ENCODE peak calls at places on chromosomes 4 and X, in seven cellular contexts. L is dorsolateral prefrontal cortex, O is tibial nerve, U is heart left ventricle, K is colonic mucosa, T is astrocyte, I is HL-60. B is an unnamed sample.

GRCh38 chrX:43876680-43877079 is 5.6 kb downstream of the MAOB start:
- DNase-seq in K (no peak), I (no peak), O (no peak), T (no peak), L (no peak), U (no peak), B (no peak)

GRCh38 chr4:112031712-112032328 is 113.4 kb upstream of the FAM241A start:
- DNase-seq in U (no peak), T (peak; percentile 31), I (peak; percentile 9), L (no peak), K (peak; percentile 26), O (peak; percentile 40), B (peak; percentile 15)

GRCh38 chr4:29770627-29771026 is 949.5 kb upstream of the PCDH7 start:
- DNase-seq in L (no peak), T (no peak), I (no peak), K (no peak), O (no peak), U (no peak), B (no peak)

GRCh38 chr4:164337219-164337944 is 416.5 kb upstream of the SMIM31 start:
- DNase-seq in I (no peak), O (no peak), U (no peak), L (no peak), K (no peak), T (no peak), B (no peak)

GRCh38 chrX:41491267-41492004 is 44.3 kb downstream of the NYX start:
- DNase-seq in O (no peak), K (no peak), I (no peak), U (no peak), T (peak; percentile 96), L (no peak), B (no peak)

GRCh38 chr4:2484993-2485392 is 16.1 kb downstream of the RNF4 start:
- DNase-seq in I (peak; percentile 97), O (peak; percentile 61), U (peak; percentile 89), L (peak; percentile 35), T (no peak), K (peak; percentile 81), B (peak; percentile 58)

GRCh38 chr4:159355456-159355855 is 252.6 kb downstream of the RAPGEF2 start:
- DNase-seq in U (no peak), L (no peak), O (no peak), T (no peak), I (no peak), K (no peak), B (no peak)

GRCh38 chr4:4726051-4726450 is 133.4 kb upstream of the MSX1 start:
- DNase-seq in K (no peak), L (no peak), I (no peak), O (no peak), U (no peak), T (no peak), B (no peak)

GRCh38 chr4:1532549-1533395 is 126.5 kb upstream of the NKX1-1 start:
- DNase-seq in O (no peak), L (no peak), U (peak; percentile 25), I (no peak), K (no peak), T (no peak), B (no peak)

GRCh38 chrX:86460760-86461159 is 312.5 kb downstream of the DACH2 start:
- DNase-seq in O (no peak), K (no peak), T (no peak), L (no peak), U (no peak), I (no peak), B (no peak)

GRCh38 chr4:82044141-82044993 is 329.4 kb downstream of the HNRNPD start:
- DNase-seq in K (peak; percentile 40), U (peak; percentile 35), L (peak; percentile 72), I (peak; percentile 25), T (peak; percentile 14), O (peak; percentile 14), B (peak; percentile 85)

GRCh38 chr4:87232241-87232640 is 11.8 kb upstream of the KLHL8 start:
- DNase-seq in L (no peak), I (no peak), T (no peak), K (no peak), U (no peak), O (no peak), B (no peak)

GRCh38 chrX:42837092-42837726 is 59.2 kb upstream of the PPP1R2C start:
- DNase-seq in O (no peak), T (no peak), K (no peak), U (no peak), L (no peak), I (no peak), B (no peak)

GRCh38 chr4:1399508-1400190 is 6.6 kb downstream of the NKX1-1 start:
- DNase-seq in L (no peak), T (no peak), I (no peak), O (no peak), U (no peak), K (no peak), B (no peak)

GRCh38 chr4:124262211-124263179 is 450.0 kb downstream of the ANKRD50 start:
- DNase-seq in L (peak; percentile 37), I (peak; percentile 62), O (peak; percentile 82), U (peak; percentile 36), K (peak; percentile 63), T (peak; percentile 66), B (no peak)

GRCh38 chr4:173436866-173437265 is 38.0 kb upstream of the SCRG1 start:
- DNase-seq in T (peak; percentile 27), O (no peak), U (no peak), I (no peak), L (no peak), K (no peak), B (no peak)

GRCh38 chrX:50812995-50813842 is 775 bp downstream of the SHROOM4 start:
- DNase-seq in L (peak; percentile 5), O (no peak), I (peak; percentile 3), K (peak; percentile 27), U (peak; percentile 53), T (peak; percentile 41), B (peak; percentile 23)

GRCh38 chr4:142762280-142762679 is 83.8 kb downstream of the INPP4B start:
- DNase-seq in K (no peak), I (no peak), O (no peak), U (no peak), T (no peak), L (no peak), B (no peak)

GRCh38 chr4:65592089-65592488 is 78.2 kb downstream of the EPHA5 start:
- DNase-seq in I (no peak), U (no peak), K (no peak), O (no peak), L (no peak), T (no peak), B (no peak)

GRCh38 chrX:148609766-148610698 is 109.6 kb downstream of the AFF2 start:
- DNase-seq in K (no peak), I (peak; percentile 58), O (no peak), U (no peak), L (no peak), T (no peak), B (no peak)

GRCh38 chr4:142354794-142355416 is 491.2 kb downstream of the INPP4B start:
- DNase-seq in L (no peak), U (no peak), I (no peak), K (no peak), O (no peak), T (no peak), B (no peak)

GRCh38 chrX:16807976-16808542 is 21.8 kb downstream of the TXLNG start:
- DNase-seq in U (no peak), I (no peak), O (no peak), K (peak; percentile 64), T (peak; percentile 19), L (no peak), B (no peak)

GRCh38 chr4:87103691-87104187 is 116.7 kb downstream of the KLHL8 start:
- DNase-seq in T (peak; percentile 83), K (no peak), O (no peak), U (no peak), I (no peak), L (no peak), B (no peak)

GRCh38 chr4:153645183-153645582 is 38.9 kb upstream of the TLR2 start:
- DNase-seq in T (no peak), O (no peak), I (no peak), U (no peak), L (no peak), K (no peak), B (no peak)

GRCh38 chr4:168803727-168804126 is 206.3 kb downstream of the CBR4 start:
- DNase-seq in O (no peak), I (no peak), L (no peak), K (no peak), T (peak; percentile 94), U (no peak), B (no peak)

GRCh38 chr4:4395849-4396627 is 9.1 kb downstream of the NSG1 start:
- DNase-seq in I (peak; percentile 57), T (peak; percentile 6), U (no peak), O (no peak), L (peak; percentile 54), K (no peak), B (peak; percentile 40)

GRCh38 chr4:56613101-56613862 is 67.8 kb downstream of the HOPX start:
- DNase-seq in L (no peak), O (no peak), I (no peak), U (no peak), T (peak; percentile 84), K (no peak), B (no peak)

DNA sequence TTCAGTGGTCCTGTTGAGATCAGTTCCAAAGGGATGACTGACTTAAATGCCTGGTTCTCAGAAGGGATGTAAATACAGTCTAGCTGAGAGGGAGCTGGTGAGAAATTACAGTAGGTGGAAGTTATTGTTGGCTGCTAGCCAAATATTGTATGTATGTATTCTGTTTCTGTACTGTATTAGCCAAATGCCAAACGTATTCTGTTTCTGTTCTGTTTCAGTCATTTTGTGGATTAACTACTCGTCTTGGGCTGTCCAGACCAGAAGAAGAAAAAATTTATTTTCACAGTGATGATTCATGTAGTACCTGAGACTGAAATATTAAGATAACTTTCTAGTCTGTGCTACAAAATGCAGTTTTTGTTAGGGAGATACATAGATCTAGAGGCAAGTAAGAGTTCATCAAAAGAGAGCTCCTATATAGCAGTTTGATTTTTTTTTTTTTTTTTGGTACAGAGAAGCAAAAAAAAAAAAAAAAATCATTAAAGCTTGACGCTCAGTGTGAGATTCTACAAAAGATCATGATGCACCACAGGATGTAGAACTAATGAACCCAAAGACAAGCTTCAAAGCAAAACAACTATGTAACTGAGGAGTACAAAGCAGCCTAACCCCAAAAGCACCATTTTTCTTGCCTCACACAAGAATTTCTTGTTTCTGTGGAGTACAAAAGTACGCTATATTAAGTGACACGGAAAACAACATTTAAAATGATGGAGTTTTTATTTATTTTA is 54.8 kb downstream of the CASP6 start:
- DNase-seq in T (no peak), I (no peak), U (no peak), O (no peak), K (no peak), L (no peak), B (no peak)
- H3K4me3 ChIP-seq in T (no peak overlapping the region), I (no peak overlapping the region), U (no peak overlapping the region), O (no peak overlapping the region), K (no peak overlapping the region), L (no peak overlapping the region), B (no peak overlapping the region)

GRCh38 chr4:61657016-61657415 is 456.9 kb downstream of the ADGRL3 start:
- DNase-seq in L (no peak), T (no peak), O (no peak), U (no peak), I (no peak), K (no peak), B (no peak)
- TF ChIP-seq CTCF in L (no peak), T (no peak), O (no peak), U (no peak), I (no peak), K (no peak), B (no peak)

GRCh38 chrX:13661735-13662536 is 9.0 kb downstream of the TCEANC start:
- DNase-seq in L (no peak), I (no peak), U (no peak), O (no peak), T (no peak), K (no peak), B (no peak)
- H3K27ac ChIP-seq in L (no peak overlapping the region), I (no peak overlapping the region), U (no peak overlapping the region), O (peak overlapping the region; percentile 61), T (no peak overlapping the region), K (peak overlapping the region; percentile 41), B (no peak overlapping the region)

GRCh38 chrX:6667048-6667768 is 132.3 kb upstream of the VCX3A start:
- DNase-seq in K (no peak), O (no peak), L (no peak), I (peak; percentile 3), T (no peak), U (no peak), B (no peak)
- H3K4me3 ChIP-seq in K (no peak overlapping the region), O (no peak overlapping the region), L (no peak overlapping the region), I (no peak overlapping the region), T (no peak overlapping the region), U (no peak overlapping the region), B (no peak overlapping the region)

B was measured in pancreas.